ENCODE peak calls at places on chromosomes 3 and 15, in six cellular contexts. One of them, this sample, is unnamed.

GRCh38 chr3:133828576-133829309 is 23.1 kb downstream of the SRPRB start:
- DNase-seq in Kasumi-1: no peak
- DNase-seq in left ventricle myocardium inferior: peak; percentile 53
- DNase-seq in T-helper 17 cell: no peak
- DNase-seq in astrocyte of the spinal cord: no peak
- DNase-seq in endothelial cell: no peak
- DNase-seq in this sample: no peak

GRCh38 chr3:11784962-11785361 is 61.7 kb downstream of the TAMM41 start:
- DNase-seq in Kasumi-1: peak; percentile 30
- DNase-seq in left ventricle myocardium inferior: no peak
- DNase-seq in T-helper 17 cell: no peak
- DNase-seq in astrocyte of the spinal cord: no peak
- DNase-seq in endothelial cell: no peak
- DNase-seq in this sample: no peak

GRCh38 chr3:56921573-56922571 is 120.1 kb upstream of the ARHGEF3 start:
- DNase-seq in Kasumi-1: peak; percentile 29
- DNase-seq in left ventricle myocardium inferior: no peak
- DNase-seq in T-helper 17 cell: no peak
- DNase-seq in astrocyte of the spinal cord: peak; percentile 9
- DNase-seq in endothelial cell: no peak
- DNase-seq in this sample: peak; percentile 44

GRCh38 chr3:101204246-101204645 is 116.1 kb downstream of the IMPG2 start:
- DNase-seq in Kasumi-1: no peak
- DNase-seq in left ventricle myocardium inferior: no peak
- DNase-seq in T-helper 17 cell: no peak
- DNase-seq in astrocyte of the spinal cord: peak; percentile 17
- DNase-seq in endothelial cell: no peak
- DNase-seq in this sample: peak; percentile 42

GRCh38 chr15:74857671-74858365 is 14.9 kb upstream of the ULK3 start:
- DNase-seq in Kasumi-1: no peak
- DNase-seq in left ventricle myocardium inferior: no peak
- DNase-seq in T-helper 17 cell: no peak
- DNase-seq in astrocyte of the spinal cord: no peak
- DNase-seq in endothelial cell: no peak
- DNase-seq in this sample: no peak

GRCh38 chr3:152205097-152205593 is 63.6 kb upstream of the MBNL1 start:
- DNase-seq in Kasumi-1: peak; percentile 96
- DNase-seq in left ventricle myocardium inferior: no peak
- DNase-seq in T-helper 17 cell: no peak
- DNase-seq in astrocyte of the spinal cord: no peak
- DNase-seq in endothelial cell: no peak
- DNase-seq in this sample: no peak

GRCh38 chr3:148223266-148223665 is 474.4 kb upstream of the AGTR1 start:
- DNase-seq in Kasumi-1: no peak
- DNase-seq in left ventricle myocardium inferior: no peak
- DNase-seq in T-helper 17 cell: no peak
- DNase-seq in astrocyte of the spinal cord: peak; percentile 88
- DNase-seq in endothelial cell: no peak
- DNase-seq in this sample: peak; percentile 60

GRCh38 chr15:67185621-67186225 is 68.7 kb downstream of the AAGAB start:
- DNase-seq in Kasumi-1: peak; percentile 30
- DNase-seq in left ventricle myocardium inferior: no peak
- DNase-seq in T-helper 17 cell: no peak
- DNase-seq in astrocyte of the spinal cord: peak; percentile 74
- DNase-seq in endothelial cell: no peak
- DNase-seq in this sample: peak; percentile 75

GRCh38 chr3:8506611-8507061 is 5.0 kb downstream of the LMCD1 start:
- DNase-seq in Kasumi-1: no peak
- DNase-seq in left ventricle myocardium inferior: no peak
- DNase-seq in T-helper 17 cell: no peak
- DNase-seq in astrocyte of the spinal cord: peak; percentile 58
- DNase-seq in endothelial cell: no peak
- DNase-seq in this sample: no peak

GRCh38 chr15:70474682-70475438 is 288.5 kb downstream of the UACA start:
- DNase-seq in Kasumi-1: peak; percentile 28
- DNase-seq in left ventricle myocardium inferior: peak; percentile 36
- DNase-seq in T-helper 17 cell: no peak
- DNase-seq in astrocyte of the spinal cord: peak; percentile 99
- DNase-seq in endothelial cell: no peak
- DNase-seq in this sample: peak; percentile 98

GRCh38 chr3:193865879-193866480 is 270.0 kb upstream of the HES1 start:
- DNase-seq in Kasumi-1: no peak
- DNase-seq in left ventricle myocardium inferior: no peak
- DNase-seq in T-helper 17 cell: no peak
- DNase-seq in astrocyte of the spinal cord: no peak
- DNase-seq in endothelial cell: no peak
- DNase-seq in this sample: peak; percentile 47

GRCh38 chr3:27696906-27697305 is 25.2 kb downstream of the EOMES start:
- DNase-seq in Kasumi-1: no peak
- DNase-seq in left ventricle myocardium inferior: no peak
- DNase-seq in T-helper 17 cell: no peak
- DNase-seq in astrocyte of the spinal cord: no peak
- DNase-seq in endothelial cell: no peak
- DNase-seq in this sample: no peak